ENCODE peak calls at places on chromosomes 16 and 17, in four cellular contexts. K, U, B and J are unnamed samples.

GRCh38 chr16:81650982-81651562 is 128.0 kb upstream of the PLCG2 start:
- DNase-seq in K (peak), U (no peak), B (peak), J (no peak)

GRCh38 chr16:85425061-85425662 is 188.0 kb upstream of the GSE1 start:
- DNase-seq in K (no peak), B (no peak), U (no peak), J (no peak)

GRCh38 chr16:47779201-47780016 is 318.3 kb downstream of the PHKB start:
- DNase-seq in B (no peak), U (no peak), K (no peak), J (no peak)

GRCh38 chr16:12067714-12068401 is 91.3 kb downstream of the SNX29 start:
- DNase-seq in U (peak), K (peak), B (peak), J (no peak)

GRCh38 chr16:58501242-58502131 is 1.5 kb downstream of the NDRG4 start:
- DNase-seq in K (no peak), B (peak), U (no peak), J (no peak)

GRCh38 chr17:49439673-49440571 is 25.2 kb upstream of the PHB1 start:
- DNase-seq in B (no peak), K (no peak), U (no peak), J (no peak)

GRCh38 chr16:12637002-12637401 is 166.7 kb downstream of the CPPED1 start:
- DNase-seq in U (no peak), B (no peak), K (no peak), J (no peak)

GRCh38 chr17:64202683-64203430 is 60.2 kb downstream of the TEX2 start:
- DNase-seq in B (no peak), K (no peak), U (no peak), J (no peak)

GRCh38 chr16:20851601-20852000 is 45.3 kb downstream of the REXO5 start:
- DNase-seq in U (peak), K (peak), B (peak), J (peak)

GRCh38 chr17:45895304-45895968 is 1.1 kb downstream of the MAPT start:
- DNase-seq in U (no peak), K (no peak), B (no peak), J (no peak)

GRCh38 chr16:54080524-54081008 is 206.0 kb downstream of the IRX3 start:
- DNase-seq in B (no peak), K (no peak), U (no peak), J (peak)

GRCh38 chr17:15502315-15503112 is 35.1 kb upstream of the CDRT4 start:
- DNase-seq in B (peak), K (peak), U (peak), J (peak)

GRCh38 chr17:2716649-2717048 is 5.1 kb upstream of the CLUH start:
- DNase-seq in B (no peak), K (no peak), U (no peak), J (no peak)

GRCh38 chr16:7745321-7745720 is 412.7 kb downstream of the RBFOX1 start:
- DNase-seq in U (no peak), B (no peak), K (no peak), J (no peak)

DNA sequence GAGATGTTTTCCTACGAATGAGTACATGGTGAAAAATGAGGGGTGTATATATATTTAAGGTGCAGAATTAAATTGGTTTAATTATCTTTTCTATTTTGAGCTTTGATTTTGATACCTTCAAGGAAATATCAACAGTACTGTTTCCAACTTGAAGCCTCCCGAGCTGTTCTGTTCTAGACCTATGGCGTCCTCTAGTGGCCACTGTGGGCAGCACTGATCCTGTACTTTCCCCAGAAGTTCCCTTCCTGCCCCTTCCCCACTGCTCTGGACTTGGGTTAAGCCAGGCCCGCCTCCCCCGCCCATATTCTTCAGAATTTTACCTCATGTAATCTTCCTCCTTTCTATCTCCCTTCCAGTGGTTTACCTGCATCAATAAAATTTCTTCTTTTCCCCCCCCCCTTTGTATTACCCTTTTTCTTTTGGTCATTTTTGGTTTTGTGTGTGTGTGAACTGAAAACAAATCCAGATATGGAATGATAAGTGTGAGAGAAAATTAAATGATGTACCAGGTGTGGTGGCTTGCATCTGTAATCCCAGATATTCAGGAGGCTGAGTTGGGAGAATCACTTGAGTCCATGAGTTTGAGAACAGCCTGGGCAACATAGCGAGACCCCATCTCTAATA is 1643.5 kb downstream of the TP53TG3F start:
- DNase-seq in U (no peak), B (no peak), K (no peak), J (no peak)
- TF ChIP-seq CTCF in U (peak), B (no peak), K (peak), J (no peak)

DNA sequence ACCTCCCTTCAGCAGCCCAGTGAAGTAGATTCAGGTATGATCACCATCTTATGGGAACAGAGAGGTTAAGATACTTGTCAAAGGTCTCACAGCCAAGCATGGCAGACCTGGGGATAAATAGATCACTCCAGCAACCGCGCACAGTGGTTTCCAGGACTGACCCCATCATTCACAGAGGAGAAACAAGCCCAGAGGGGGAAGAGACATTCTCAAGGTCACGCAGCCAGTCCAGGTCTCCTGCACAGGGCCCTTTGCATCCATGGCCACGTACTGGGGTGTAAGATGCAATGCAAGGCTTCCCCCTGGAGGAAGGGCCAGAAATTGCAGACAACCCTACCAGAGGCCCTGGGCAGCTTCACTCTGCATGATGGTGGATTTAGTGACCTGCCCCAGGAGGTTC is 19.9 kb downstream of the TLE7 start:
- DNase-seq in B (peak), K (no peak), U (no peak), J (no peak)
- TF ChIP-seq CTCF in B (no peak), K (no peak), U (peak), J (peak)

GRCh38 chr16:49622084-49622390 is 233.9 kb downstream of the ZNF423 start:
- DNase-seq in U (no peak), B (no peak), K (no peak), J (no peak)

GRCh38 chr16:49619811-49620157 is 236.1 kb downstream of the ZNF423 start:
- DNase-seq in U (no peak), K (peak), B (no peak), J (no peak)

GRCh38 chr16:49621240-49622083 is 234.4 kb downstream of the ZNF423 start:
- DNase-seq in K (no peak), B (no peak), U (no peak), J (no peak)

GRCh38 chr16:49620158-49620867 is 235.6 kb downstream of the ZNF423 start:
- DNase-seq in K (peak), B (peak), U (no peak), J (no peak)

DNA sequence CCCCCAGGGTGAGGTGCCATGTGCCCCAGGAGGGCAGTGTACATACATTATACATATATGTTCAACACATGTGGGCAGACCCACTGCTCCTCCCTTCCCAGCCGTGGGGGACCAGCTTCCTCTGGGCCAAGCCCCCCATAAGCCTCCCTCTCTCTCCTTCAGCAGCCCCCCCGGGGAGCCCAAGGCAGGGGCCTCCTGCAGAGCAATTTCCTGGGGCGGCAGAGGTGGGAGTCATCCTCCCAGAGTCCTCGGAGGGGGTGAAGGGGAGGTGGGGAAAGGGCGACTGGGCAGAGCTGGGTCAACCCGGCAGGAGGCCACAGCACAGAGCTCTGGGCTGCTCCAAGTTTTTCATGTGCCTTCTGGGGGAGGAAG is 235.1 kb downstream of the ZNF423 start:
- DNase-seq in U (no peak), K (no peak), B (no peak), J (no peak)
- TF ChIP-seq CTCF in U (no peak), K (no peak), B (no peak), J (no peak)

DNA sequence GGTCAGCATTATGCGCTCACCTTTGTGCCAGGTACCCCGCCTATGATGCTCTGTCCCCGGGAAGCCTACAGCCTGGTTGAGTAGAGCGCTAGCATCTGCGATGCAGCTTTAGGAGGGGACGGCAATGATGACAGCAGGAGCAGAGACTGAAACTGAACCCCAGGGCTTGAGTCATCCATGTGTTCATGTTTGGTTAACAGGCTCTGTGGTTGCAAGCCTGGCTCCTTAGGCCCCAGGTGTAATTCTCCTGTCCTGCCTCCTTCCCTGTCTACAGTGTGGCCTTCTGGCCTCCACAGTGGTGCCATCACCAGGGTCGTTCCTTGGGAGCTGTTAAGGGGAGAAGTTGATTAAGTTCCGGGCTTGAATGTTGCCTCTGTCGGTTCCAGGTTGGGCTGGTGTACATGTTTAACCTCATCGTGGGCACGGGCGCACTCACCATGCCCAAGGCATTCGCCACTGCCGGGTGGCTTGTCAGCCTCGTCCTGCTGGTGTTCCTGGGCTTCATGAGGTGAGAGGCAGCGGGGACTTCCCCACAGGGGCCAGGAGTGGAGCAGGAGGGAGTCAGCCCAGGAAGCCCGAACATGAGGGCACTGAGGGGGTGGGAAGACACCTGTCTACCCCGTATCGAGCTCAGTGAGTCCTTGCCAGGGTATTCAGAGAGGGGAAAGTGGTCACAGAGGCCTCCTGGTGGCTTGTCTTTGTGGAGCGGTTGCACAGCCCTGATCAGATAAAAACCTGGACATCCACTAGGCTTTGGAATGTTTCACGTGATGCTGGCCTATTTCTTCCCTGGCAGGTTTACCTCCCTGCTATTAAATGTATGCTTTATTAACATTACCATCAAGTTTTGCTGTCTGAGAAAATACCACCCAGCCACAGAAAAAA is 9.2 kb upstream of the NAT9 start:
- DNase-seq in K (no peak), B (no peak), U (no peak), J (no peak)
- TF ChIP-seq CTCF in K (no peak), B (no peak), U (no peak), J (no peak)

DNA sequence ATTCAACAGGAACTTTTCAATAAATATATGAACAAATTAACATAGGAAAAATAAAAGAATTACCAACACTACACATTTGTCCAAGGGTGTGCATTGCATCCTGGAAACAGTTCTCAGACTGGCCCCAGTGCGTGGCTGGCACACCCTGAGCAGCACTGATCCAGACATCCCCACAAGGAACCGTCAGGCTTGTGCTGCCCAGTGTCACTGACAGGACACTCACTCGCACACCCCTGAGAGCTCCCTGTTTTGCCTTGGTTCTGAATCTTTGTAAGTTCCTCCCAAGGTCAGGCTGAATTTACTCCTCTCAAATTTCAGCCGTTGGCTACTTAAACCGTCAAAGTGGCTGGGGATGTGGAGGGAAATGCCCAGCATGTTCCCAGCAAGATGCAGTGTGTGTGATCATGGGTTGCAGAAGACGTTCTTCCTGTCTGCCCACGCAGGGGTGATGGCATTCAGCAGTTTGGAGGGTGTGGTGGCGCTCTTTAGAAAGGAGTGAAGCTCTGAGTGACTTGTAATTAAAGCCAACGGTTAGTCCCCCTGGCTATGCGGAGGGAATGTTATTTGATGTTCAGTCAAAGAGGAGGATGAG is 1.7 kb downstream of the MT2A start:
- DNase-seq in U (no peak), B (peak), K (peak), J (peak)
- TF ChIP-seq CTCF in U (no peak), B (no peak), K (no peak), J (peak)

GRCh38 chr17:7027335-7027734 is 4.5 kb downstream of the BCL6B start:
- DNase-seq in B (no peak), U (no peak), K (no peak), J (no peak)

GRCh38 chr17:7026471-7027115 is 3.7 kb downstream of the BCL6B start:
- DNase-seq in B (no peak), U (no peak), K (no peak), J (no peak)

GRCh38 chr17:7025240-7025639 is 2.4 kb downstream of the BCL6B start:
- DNase-seq in U (no peak), K (no peak), B (no peak), J (no peak)

GRCh38 chr17:7029659-7030058 is 6.2 kb upstream of the SLC16A13 start:
- DNase-seq in K (no peak), B (peak), U (no peak), J (no peak)

GRCh38 chr17:7029096-7029495 is 6.2 kb downstream of the BCL6B start:
- DNase-seq in B (no peak), U (no peak), K (no peak), J (no peak)
- TF ChIP-seq CTCF in B (no peak), U (no peak), K (no peak), J (no peak)

GRCh38 chr16:71945616-71946015 is 50.3 kb downstream of the IST1 start:
- DNase-seq in U (no peak), B (no peak), K (no peak), J (no peak)

GRCh38 chr16:71937868-71938510 is 42.7 kb downstream of the IST1 start:
- DNase-seq in K (no peak), B (no peak), U (no peak), J (no peak)

GRCh38 chr16:71943887-71944286 is 48.6 kb downstream of the IST1 start:
- DNase-seq in B (no peak), U (no peak), K (no peak), J (no peak)
- TF ChIP-seq CTCF in B (no peak), U (no peak), K (no peak), J (no peak)

GRCh38 chr17:5672141-5672540 is 87.8 kb upstream of the NLRP1 start:
- DNase-seq in U (no peak), B (no peak), K (no peak), J (no peak)

GRCh38 chr17:5668557-5669138 is 84.3 kb upstream of the NLRP1 start:
- DNase-seq in U (no peak), K (no peak), B (no peak), J (no peak)

GRCh38 chr17:5665164-5665563 is 80.9 kb upstream of the NLRP1 start:
- DNase-seq in B (no peak), K (no peak), U (no peak), J (no peak)

GRCh38 chr17:5669191-5669590 is 84.9 kb upstream of the NLRP1 start:
- DNase-seq in U (no peak), K (no peak), B (no peak), J (no peak)

GRCh38 chr17:5667871-5668270 is 83.6 kb upstream of the NLRP1 start:
- DNase-seq in B (no peak), U (no peak), K (no peak), J (no peak)
- TF ChIP-seq CTCF in B (no peak), U (peak), K (no peak), J (peak)

DNA sequence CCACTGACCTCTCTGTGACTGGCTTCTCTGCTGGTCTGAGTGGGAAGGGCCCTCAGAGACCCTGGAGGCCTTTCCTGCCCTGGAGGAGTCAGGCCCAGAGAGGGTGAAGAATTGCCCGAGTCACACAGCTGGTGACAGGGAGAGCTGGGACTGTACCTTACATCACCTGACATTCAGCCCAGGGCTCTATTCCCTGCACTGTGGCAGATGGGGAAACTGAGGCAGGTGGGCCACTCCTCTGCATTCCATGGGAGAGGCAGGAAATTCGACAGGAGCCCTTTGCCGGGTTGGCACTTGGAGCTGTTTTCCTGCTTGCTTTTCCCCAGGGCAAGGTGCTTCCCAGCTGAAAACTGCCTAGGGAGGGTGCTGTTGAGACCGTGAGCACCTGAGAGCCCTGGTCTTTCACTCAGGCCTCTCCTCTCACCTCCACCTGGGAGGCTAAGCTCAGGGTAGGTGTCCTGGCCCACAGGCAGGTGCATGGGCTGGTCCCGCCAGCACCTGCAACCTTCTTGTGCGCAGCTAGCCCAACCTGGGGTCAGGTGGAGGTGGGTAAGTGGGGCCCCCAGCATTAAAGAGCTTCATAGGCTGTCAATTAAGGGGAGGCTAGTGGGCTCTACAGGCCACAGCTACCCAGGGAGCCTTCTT is 8.5 kb downstream of the ADCY7 start:
- DNase-seq in K (no peak), B (no peak), U (no peak), J (no peak)
- TF ChIP-seq CTCF in K (no peak), B (no peak), U (no peak), J (no peak)

DNA sequence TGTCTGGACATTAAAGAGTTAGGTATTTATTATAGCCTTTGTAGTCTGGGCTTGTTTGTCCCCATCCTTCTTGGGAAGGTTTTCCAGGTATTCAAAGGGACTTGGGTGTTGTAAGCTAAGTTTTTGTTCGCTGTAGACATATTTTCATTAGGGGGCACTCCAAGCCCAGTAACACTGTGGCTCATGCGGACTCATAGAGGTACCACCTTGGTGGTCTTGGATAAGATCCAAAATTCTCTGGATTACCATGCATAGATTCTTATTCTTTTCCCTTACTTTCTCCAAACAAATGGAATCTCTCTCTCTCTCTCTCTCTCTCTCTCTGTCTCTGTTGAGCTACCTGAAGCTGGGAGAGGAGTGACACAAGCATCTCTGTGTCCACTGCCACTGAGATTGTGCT is 48.9 kb downstream of the ERCC4 start:
- DNase-seq in B (no peak), K (no peak), U (no peak), J (no peak)
- TF ChIP-seq CTCF in B (no peak), K (no peak), U (no peak), J (no peak)